ENCODE peak calls at places on chromosomes 6 and 20, in seven cellular contexts. J is SK-MEL-5; P is T-helper 17 cell; R is LoVo; O is neural crest cell; A is cardiac fibroblast; V is natural killer cell treated with Interleukin-12 subunit alpha and Interleukin-12 subunit beta and Interleukin-15 and Interleukin-18, amount 100 ng/mL, for 72 hours. I is an unnamed sample.

GRCh38 chr20:38957477-38957876 is 4.7 kb upstream of the DHX35 start:
- DNase-seq in J (no peak), P (no peak), R (no peak), O (no peak), A (no peak), V (no peak), I (no peak)

GRCh38 chr6:150201791-150202329 is 59.0 kb downstream of the PPP1R14C start:
- DNase-seq in J (no peak), P (no peak), R (no peak), O (no peak), A (no peak), V (no peak), I (no peak)

GRCh38 chr6:6915813-6916547 is 191.8 kb upstream of the RREB1 start:
- DNase-seq in J (no peak), P (no peak), R (no peak), O (no peak), A (peak), V (no peak), I (no peak)

GRCh38 chr6:34018026-34018425 is 127.9 kb downstream of the GRM4 start:
- DNase-seq in J (no peak), P (no peak), R (no peak), O (no peak), A (no peak), V (no peak), I (no peak)

GRCh38 chr20:62822788-62823651 is 6.2 kb downstream of the COL9A3 start:
- DNase-seq in J (peak), P (no peak), R (no peak), O (no peak), A (peak), V (no peak), I (peak)

GRCh38 chr6:72287801-72288200 is 334.1 kb upstream of the KCNQ5 start:
- DNase-seq in J (no peak), P (no peak), R (no peak), O (no peak), A (no peak), V (no peak), I (no peak)

GRCh38 chr6:26389349-26389799 is 6.5 kb downstream of the BTN2A2 start:
- DNase-seq in J (no peak), P (no peak), R (no peak), O (no peak), A (peak), V (no peak), I (no peak)

GRCh38 chr6:884570-884969 is 191.6 kb upstream of the EXOC2 start:
- DNase-seq in J (no peak), P (no peak), R (peak), O (no peak), A (no peak), V (no peak), I (no peak)

I was measured in NCI-H460.